ENCODE peak calls at places on chromosomes 16 and 17, in four cellular contexts. One of them, this sample, is unnamed.

GRCh38 chr17:42555122-42555622 is 2.4 kb downstream of the HSD17B1 start:
- DNase-seq in cardiac muscle cell: no peak
- DNase-seq in astrocyte of the spinal cord: no peak
- DNase-seq in lung: no peak
- DNase-seq in this sample: no peak

GRCh38 chr17:12034538-12034937 is 13.9 kb downstream of the MAP2K4 start:
- DNase-seq in lung: no peak
- DNase-seq in astrocyte of the spinal cord: no peak
- DNase-seq in cardiac muscle cell: no peak
- DNase-seq in this sample: no peak

GRCh38 chr17:21678451-21679081 is 13.8 kb upstream of the KCNJ18 start:
- DNase-seq in lung: no peak
- DNase-seq in astrocyte of the spinal cord: no peak
- DNase-seq in cardiac muscle cell: no peak
- DNase-seq in this sample: no peak

GRCh38 chr17:60720763-60721531 is 43.3 kb downstream of the BCAS3 start:
- DNase-seq in lung: no peak
- DNase-seq in astrocyte of the spinal cord: peak
- DNase-seq in cardiac muscle cell: peak
- DNase-seq in this sample: peak

GRCh38 chr16:74691093-74691855 is 9.4 kb downstream of the MLKL start:
- DNase-seq in cardiac muscle cell: peak
- DNase-seq in astrocyte of the spinal cord: no peak
- DNase-seq in lung: no peak
- DNase-seq in this sample: no peak

GRCh38 chr17:74736423-74737298 is at the start of gene RAB37:
- DNase-seq in cardiac muscle cell: peak
- DNase-seq in astrocyte of the spinal cord: no peak
- DNase-seq in lung: no peak
- DNase-seq in this sample: peak

GRCh38 chr17:15411556-15412198 is 55.7 kb downstream of the CDRT4 start:
- DNase-seq in astrocyte of the spinal cord: no peak
- DNase-seq in lung: no peak
- DNase-seq in cardiac muscle cell: no peak
- DNase-seq in this sample: no peak

GRCh38 chr16:49513040-49513439 is 139.4 kb downstream of the C16orf78 start:
- DNase-seq in cardiac muscle cell: no peak
- DNase-seq in lung: no peak
- DNase-seq in astrocyte of the spinal cord: no peak
- DNase-seq in this sample: no peak

GRCh38 chr17:43943769-43944418 is 1.6 kb upstream of the PPY start:
- DNase-seq in astrocyte of the spinal cord: peak
- DNase-seq in lung: peak
- DNase-seq in cardiac muscle cell: peak
- DNase-seq in this sample: peak

GRCh38 chr16:30136971-30137601 is 14.1 kb upstream of the MAPK3 start:
- DNase-seq in lung: no peak
- DNase-seq in astrocyte of the spinal cord: no peak
- DNase-seq in cardiac muscle cell: no peak
- DNase-seq in this sample: no peak

GRCh38 chr17:66364508-66365203 is 62.2 kb downstream of the PRKCA start:
- DNase-seq in lung: no peak
- DNase-seq in cardiac muscle cell: no peak
- DNase-seq in astrocyte of the spinal cord: no peak
- DNase-seq in this sample: no peak

GRCh38 chr16:9113707-9114106 is 22.3 kb downstream of the HAPSTR1 start:
- DNase-seq in cardiac muscle cell: no peak
- DNase-seq in astrocyte of the spinal cord: no peak
- DNase-seq in lung: no peak
- DNase-seq in this sample: no peak

DNA sequence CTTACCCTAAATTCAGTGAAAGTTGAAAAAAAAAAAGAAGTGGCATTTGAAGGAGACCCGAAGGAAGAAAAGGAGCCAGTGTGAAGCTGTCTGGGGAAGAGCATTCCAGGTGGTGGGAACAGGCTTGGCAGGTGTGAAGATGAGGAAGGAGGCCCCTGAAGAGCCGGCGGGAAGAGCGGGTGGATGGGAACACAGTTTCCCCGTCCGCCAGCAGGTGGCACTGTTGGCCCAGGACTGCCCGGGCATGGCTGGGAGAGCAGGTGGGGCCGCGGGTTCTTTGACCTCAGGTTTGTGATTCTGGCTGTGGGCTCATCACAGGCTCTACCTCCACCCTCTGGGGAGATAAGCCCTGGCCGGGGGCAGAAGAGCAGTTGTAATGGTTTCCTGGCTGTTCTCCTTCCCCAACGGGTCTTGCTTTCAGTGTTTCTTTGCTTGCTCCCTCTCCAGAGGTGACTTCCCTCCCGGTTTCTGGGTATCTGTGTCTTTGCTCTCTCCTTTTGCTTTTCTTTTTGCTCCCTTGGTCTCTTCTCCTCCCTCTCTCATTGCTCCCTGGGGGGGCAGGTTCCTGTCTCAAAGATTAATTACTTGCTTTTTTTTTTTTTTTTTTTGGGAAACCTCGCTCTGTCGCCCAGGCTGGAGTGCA is 32.3 kb downstream of the RAP1GAP2 start:
- DNase-seq in lung: peak
- DNase-seq in cardiac muscle cell: peak
- DNase-seq in astrocyte of the spinal cord: peak
- DNase-seq in this sample: peak
- TF ChIP-seq CTCF in lung: peak
- TF ChIP-seq CTCF in cardiac muscle cell: peak
- TF ChIP-seq CTCF in astrocyte of the spinal cord: peak
- TF ChIP-seq CTCF in this sample: peak

GRCh38 chr17:7324438-7324779 is 4.7 kb downstream of the NEURL4 start:
- DNase-seq in astrocyte of the spinal cord: no peak
- DNase-seq in cardiac muscle cell: no peak
- DNase-seq in lung: no peak
- DNase-seq in this sample: no peak
- TF ChIP-seq CTCF in astrocyte of the spinal cord: no peak
- TF ChIP-seq CTCF in cardiac muscle cell: no peak
- TF ChIP-seq CTCF in lung: no peak
- TF ChIP-seq CTCF in this sample: peak

GRCh38 chr17:81706757-81707624 is 3.8 kb downstream of the MRPL12 start:
- DNase-seq in lung: no peak
- DNase-seq in cardiac muscle cell: no peak
- DNase-seq in astrocyte of the spinal cord: no peak
- DNase-seq in this sample: no peak
- TF ChIP-seq CTCF in lung: no peak
- TF ChIP-seq CTCF in cardiac muscle cell: no peak
- TF ChIP-seq CTCF in astrocyte of the spinal cord: no peak
- TF ChIP-seq CTCF in this sample: no peak

GRCh38 chr16:85553436-85554113 is 59.5 kb upstream of the GSE1 start:
- DNase-seq in cardiac muscle cell: peak
- DNase-seq in astrocyte of the spinal cord: peak
- DNase-seq in lung: peak
- DNase-seq in this sample: no peak
- TF ChIP-seq CTCF in cardiac muscle cell: peak
- TF ChIP-seq CTCF in astrocyte of the spinal cord: peak
- TF ChIP-seq CTCF in lung: peak
- TF ChIP-seq CTCF in this sample: no peak

GRCh38 chr17:2982854-2983636 is 80.4 kb downstream of the OR1D5 start:
- DNase-seq in cardiac muscle cell: peak
- DNase-seq in astrocyte of the spinal cord: peak
- DNase-seq in lung: peak
- DNase-seq in this sample: no peak
- TF ChIP-seq CTCF in cardiac muscle cell: peak
- TF ChIP-seq CTCF in astrocyte of the spinal cord: peak
- TF ChIP-seq CTCF in lung: no peak
- TF ChIP-seq CTCF in this sample: no peak

GRCh38 chr16:67543036-67543435 is 14.4 kb downstream of the RIPOR1 start:
- DNase-seq in astrocyte of the spinal cord: no peak
- DNase-seq in cardiac muscle cell: no peak
- DNase-seq in lung: no peak
- DNase-seq in this sample: no peak
- TF ChIP-seq CTCF in astrocyte of the spinal cord: no peak
- TF ChIP-seq CTCF in cardiac muscle cell: no peak
- TF ChIP-seq CTCF in lung: no peak
- TF ChIP-seq CTCF in this sample: no peak

GRCh38 chr17:45391918-45392317 is 40.8 kb downstream of the ARHGAP27 start:
- DNase-seq in lung: no peak
- DNase-seq in astrocyte of the spinal cord: no peak
- DNase-seq in cardiac muscle cell: no peak
- DNase-seq in this sample: no peak

GRCh38 chr17:45387739-45388138 is 44.9 kb downstream of the ARHGAP27 start:
- DNase-seq in astrocyte of the spinal cord: no peak
- DNase-seq in lung: no peak
- DNase-seq in cardiac muscle cell: no peak
- DNase-seq in this sample: no peak

GRCh38 chr17:45388604-45389325 is 43.9 kb downstream of the ARHGAP27 start:
- DNase-seq in lung: no peak
- DNase-seq in cardiac muscle cell: peak
- DNase-seq in astrocyte of the spinal cord: no peak
- DNase-seq in this sample: no peak

GRCh38 chr17:45391291-45391690 is 41.4 kb downstream of the ARHGAP27 start:
- DNase-seq in cardiac muscle cell: no peak
- DNase-seq in lung: no peak
- DNase-seq in astrocyte of the spinal cord: no peak
- DNase-seq in this sample: no peak

GRCh38 chr17:45389354-45389753 is 43.3 kb downstream of the ARHGAP27 start:
- DNase-seq in lung: no peak
- DNase-seq in cardiac muscle cell: no peak
- DNase-seq in astrocyte of the spinal cord: no peak
- DNase-seq in this sample: no peak
- TF ChIP-seq CTCF in lung: no peak
- TF ChIP-seq CTCF in cardiac muscle cell: no peak
- TF ChIP-seq CTCF in astrocyte of the spinal cord: no peak
- TF ChIP-seq CTCF in this sample: no peak

This sample was measured in endothelial cell.